ENCODE peak calls at places on chromosomes 11 and 22, in five cellular contexts. X is trophoblast cell, L is mesenchymal stem cell, N is H9, W is H1. M is an unnamed sample.

GRCh38 chr22:46884365-46884764 is 121.9 kb downstream of the TBC1D22A start:
- DNase-seq in X (no peak), L (no peak), W (no peak), N (no peak), M (no peak)

GRCh38 chr11:27642954-27643353 is 57.3 kb downstream of the BDNF start:
- DNase-seq in L (no peak), X (no peak), W (no peak), N (no peak), M (no peak)

GRCh38 chr11:92296138-92296515 is 71.5 kb downstream of the FAT3 start:
- DNase-seq in N (no peak), W (no peak), X (no peak), L (peak; percentile 54), M (no peak)

GRCh38 chr22:30309981-30310672 is 16.6 kb downstream of the TBC1D10A start:
- DNase-seq in L (peak; percentile 89), X (peak; percentile 84), N (no peak), W (no peak), M (no peak)

GRCh38 chr11:69039501-69039900 is 9.2 kb upstream of the TPCN2 start:
- DNase-seq in W (no peak), X (peak; percentile 46), L (no peak), N (no peak), M (no peak)

GRCh38 chr11:124442847-124443246 is 2.6 kb downstream of the OR8B8 start:
- DNase-seq in N (no peak), W (no peak), L (no peak), X (no peak), M (no peak)

GRCh38 chr11:63901660-63902059 is 15.3 kb downstream of the RCOR2 start:
- DNase-seq in X (no peak), L (peak; percentile 41), N (no peak), W (no peak), M (no peak)

GRCh38 chr22:24996420-24996952 is 44.0 kb downstream of the KIAA1671 start:
- DNase-seq in X (no peak), L (peak; percentile 94), W (peak; percentile 75), N (peak; percentile 94), M (peak; percentile 41)

GRCh38 chr11:47856186-47856585 is 8.0 kb upstream of the NUP160 start:
- DNase-seq in N (no peak), W (no peak), L (no peak), X (no peak), M (no peak)

GRCh38 chr11:119990306-119991021 is 147.4 kb downstream of the TRIM29 start:
- DNase-seq in N (no peak), L (no peak), W (no peak), X (no peak), M (no peak)

GRCh38 chr22:35484651-35485372 is 55.8 kb upstream of the RASD2 start:
- DNase-seq in X (no peak), N (no peak), L (peak; percentile 24), W (no peak), M (no peak)
- H2BK12ac ChIP-seq in X (no peak overlapping the region), N (no peak overlapping the region), L (no peak overlapping the region), W (no peak overlapping the region), M (no peak overlapping the region)

GRCh38 chr11:86499723-86500129 is 125.0 kb downstream of the CCDC81 start:
- DNase-seq in L (no peak), X (no peak), N (no peak), W (no peak), M (no peak)

GRCh38 chr11:86495341-86495740 is 120.7 kb downstream of the CCDC81 start:
- DNase-seq in N (no peak), W (no peak), X (no peak), L (no peak), M (no peak)

GRCh38 chr11:86497310-86497709 is 122.6 kb downstream of the CCDC81 start:
- DNase-seq in X (no peak), L (no peak), N (no peak), W (no peak), M (no peak)

GRCh38 chr11:86500500-86501170 is 125.9 kb downstream of the CCDC81 start:
- DNase-seq in X (no peak), L (no peak), N (no peak), W (no peak), M (no peak)

GRCh38 chr11:86497836-86498235 is 123.1 kb downstream of the CCDC81 start:
- DNase-seq in W (no peak), X (no peak), L (no peak), N (no peak), M (no peak)
- H2BK12ac ChIP-seq in W (no peak overlapping the region), X (peak overlapping the region; percentile 61), L (no peak overlapping the region), N (no peak overlapping the region), M (no peak overlapping the region)

DNA sequence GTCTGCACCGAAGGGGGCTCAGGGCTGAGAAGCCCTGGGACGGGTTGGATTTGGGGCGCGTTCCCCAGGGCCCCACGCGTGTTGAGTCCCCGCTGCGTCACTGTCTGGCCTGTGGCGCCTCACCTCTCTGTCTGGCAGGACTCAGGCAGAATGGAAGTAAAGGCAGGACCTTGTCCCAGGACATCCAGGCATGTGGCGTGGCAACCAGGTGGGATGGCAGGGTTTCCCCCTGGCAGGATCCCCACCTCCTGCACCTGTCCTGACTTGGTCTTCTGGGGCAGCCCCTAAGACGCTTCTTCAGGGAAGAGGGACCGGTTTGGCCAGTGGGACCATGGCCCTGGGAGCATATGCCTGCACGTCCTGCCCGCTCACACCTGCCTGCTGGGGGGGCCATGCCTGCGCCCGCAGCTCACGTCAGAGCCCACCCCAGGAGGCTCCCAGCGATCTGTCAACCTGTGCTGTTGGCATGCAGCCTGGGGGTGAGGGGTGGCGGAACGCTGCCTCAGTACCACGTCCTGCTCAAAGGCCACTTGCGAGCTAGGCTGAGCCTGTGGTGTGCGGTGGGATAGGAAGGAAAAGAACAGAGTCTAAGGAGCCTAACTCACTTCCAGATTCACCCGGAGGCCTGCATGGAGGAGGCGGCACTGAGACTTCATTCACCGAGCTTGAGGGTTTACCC is 72.7 kb downstream of the KCNQ1 start:
- DNase-seq in L (no peak), W (no peak), X (peak; percentile 22), N (peak; percentile 20), M (no peak)
- H2BK12ac ChIP-seq in L (no peak overlapping the region), W (no peak overlapping the region), X (no peak overlapping the region), N (no peak overlapping the region), M (peak overlapping the region; percentile 58)

GRCh38 chr11:6559375-6559774 is 44.0 kb downstream of the RRP8 start:
- DNase-seq in L (no peak), X (no peak), N (no peak), W (no peak), M (no peak)
- H2BK12ac ChIP-seq in L (no peak overlapping the region), X (no peak overlapping the region), N (no peak overlapping the region), W (no peak overlapping the region), M (no peak overlapping the region)

GRCh38 chr22:28670153-28670552 is 9.5 kb downstream of the TTC28 start:
- DNase-seq in L (peak; percentile 59), N (no peak), W (no peak), X (no peak), M (no peak)
- H2BK12ac ChIP-seq in L (no peak overlapping the region), N (no peak overlapping the region), W (no peak overlapping the region), X (no peak overlapping the region), M (no peak overlapping the region)

GRCh38 chr11:126546694-126547093 is 191.2 kb downstream of the ST3GAL4 start:
- DNase-seq in N (no peak), L (no peak), X (no peak), W (no peak), M (no peak)
- H2BK12ac ChIP-seq in N (no peak overlapping the region), L (no peak overlapping the region), X (no peak overlapping the region), W (no peak overlapping the region), M (no peak overlapping the region)

GRCh38 chr11:11400635-11401232 is 47.7 kb upstream of the CSNK2A3 start:
- DNase-seq in L (no peak), W (no peak), N (peak; percentile 59), X (no peak), M (no peak)
- H2BK12ac ChIP-seq in L (no peak overlapping the region), W (no peak overlapping the region), N (no peak overlapping the region), X (no peak overlapping the region), M (no peak overlapping the region)

GRCh38 chr11:85742348-85742747 is 56.4 kb upstream of the CCDC89 start:
- DNase-seq in W (no peak), N (no peak), X (no peak), L (no peak), M (no peak)
- H2BK12ac ChIP-seq in W (no peak overlapping the region), N (no peak overlapping the region), X (no peak overlapping the region), L (no peak overlapping the region), M (no peak overlapping the region)

M was measured in neuronal stem cell.